ENCODE peak calls at places on chromosome 1, in four cellular contexts. J, N, B and H are unnamed samples.

GRCh38 chr1:82778612-82779011 is 977.9 kb downstream of the ADGRL2 start:
- DNase-seq in J (no peak), B (peak), N (no peak), H (peak)

GRCh38 chr1:11266268-11267074 is 4.1 kb upstream of the MTOR start:
- DNase-seq in J (no peak), N (no peak), B (no peak), H (no peak)

GRCh38 chr1:41611932-41612450 is 127.5 kb upstream of the EDN2 start:
- DNase-seq in J (no peak), N (no peak), B (no peak), H (no peak)

GRCh38 chr1:41629571-41629970 is 145.1 kb upstream of the EDN2 start:
- DNase-seq in B (no peak), J (no peak), N (no peak), H (no peak)

GRCh38 chr1:16145988-16146887 is 9.6 kb downstream of the EPHA2 start:
- DNase-seq in J (no peak), N (no peak), B (peak), H (no peak)

GRCh38 chr1:161200992-161201827 is 957 bp upstream of the NDUFS2 start:
- DNase-seq in N (no peak), J (no peak), B (no peak), H (no peak)

GRCh38 chr1:203038891-203039608 is 12.8 kb downstream of the PPFIA4 start:
- DNase-seq in B (peak), J (no peak), N (no peak), H (peak)

GRCh38 chr1:22139066-22139594 is 3.8 kb downstream of the WNT4 start:
- DNase-seq in N (no peak), J (no peak), B (no peak), H (no peak)

GRCh38 chr1:114702699-114703098 is 7.4 kb upstream of the AMPD1 start:
- DNase-seq in N (no peak), J (no peak), B (no peak), H (no peak)

GRCh38 chr1:232426801-232427200 is 203.1 kb downstream of the SIPA1L2 start:
- DNase-seq in B (no peak), N (no peak), J (no peak), H (no peak)

GRCh38 chr1:17359031-17359430 is 13.0 kb upstream of the PADI6 start:
- DNase-seq in B (peak), J (no peak), N (no peak), H (no peak)

GRCh38 chr1:219188331-219188803 is 14.7 kb downstream of the LYPLAL1 start:
- DNase-seq in B (no peak), J (peak), N (no peak), H (no peak)

GRCh38 chr1:90434460-90434859 is 282.6 kb downstream of the BARHL2 start:
- DNase-seq in J (no peak), B (no peak), N (peak), H (no peak)

GRCh38 chr1:45410850-45411509 is 70.7 kb upstream of the MUTYH start:
- DNase-seq in N (no peak), J (no peak), B (no peak), H (no peak)

GRCh38 chr1:205360166-205360565 is 3.4 kb upstream of the KLHDC8A start:
- DNase-seq in N (no peak), J (no peak), B (no peak), H (no peak)

DNA sequence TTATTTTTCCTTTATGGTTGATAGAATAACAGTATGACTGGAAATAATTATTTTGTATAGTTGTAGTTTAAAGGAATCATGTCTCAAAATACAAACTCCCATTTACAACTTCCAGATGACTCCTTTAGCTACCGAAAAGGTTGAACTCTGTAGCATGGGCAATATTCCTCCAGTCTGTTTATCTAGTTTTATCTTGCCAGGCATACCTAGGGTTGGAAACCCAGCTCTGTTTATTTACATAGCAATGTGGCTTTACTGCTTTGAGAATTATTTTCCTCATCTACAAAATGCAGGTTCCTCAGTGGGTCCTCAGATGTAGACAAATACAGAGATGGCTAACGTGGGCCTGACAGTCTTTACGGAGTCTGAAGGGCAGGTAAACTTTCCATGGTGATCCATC is 51.1 kb downstream of the C8A start:
- DNase-seq in B (no peak), N (no peak), J (no peak), H (no peak)
- TF ChIP-seq JUND in B (no peak), N (no peak), J (no peak), H (no peak)

GRCh38 chr1:158177705-158178450 is 2.8 kb upstream of the CD1D start:
- DNase-seq in B (peak), J (no peak), N (no peak), H (peak)

GRCh38 chr1:158179301-158180041 is 1.2 kb upstream of the CD1D start:
- DNase-seq in N (no peak), J (no peak), B (no peak), H (no peak)

GRCh38 chr1:158176399-158176798 is 4.3 kb upstream of the CD1D start:
- DNase-seq in J (no peak), N (no peak), B (no peak), H (no peak)

GRCh38 chr1:158181577-158181922 is 855 bp downstream of the CD1D start:
- DNase-seq in N (no peak), B (no peak), J (no peak), H (no peak)

DNA sequence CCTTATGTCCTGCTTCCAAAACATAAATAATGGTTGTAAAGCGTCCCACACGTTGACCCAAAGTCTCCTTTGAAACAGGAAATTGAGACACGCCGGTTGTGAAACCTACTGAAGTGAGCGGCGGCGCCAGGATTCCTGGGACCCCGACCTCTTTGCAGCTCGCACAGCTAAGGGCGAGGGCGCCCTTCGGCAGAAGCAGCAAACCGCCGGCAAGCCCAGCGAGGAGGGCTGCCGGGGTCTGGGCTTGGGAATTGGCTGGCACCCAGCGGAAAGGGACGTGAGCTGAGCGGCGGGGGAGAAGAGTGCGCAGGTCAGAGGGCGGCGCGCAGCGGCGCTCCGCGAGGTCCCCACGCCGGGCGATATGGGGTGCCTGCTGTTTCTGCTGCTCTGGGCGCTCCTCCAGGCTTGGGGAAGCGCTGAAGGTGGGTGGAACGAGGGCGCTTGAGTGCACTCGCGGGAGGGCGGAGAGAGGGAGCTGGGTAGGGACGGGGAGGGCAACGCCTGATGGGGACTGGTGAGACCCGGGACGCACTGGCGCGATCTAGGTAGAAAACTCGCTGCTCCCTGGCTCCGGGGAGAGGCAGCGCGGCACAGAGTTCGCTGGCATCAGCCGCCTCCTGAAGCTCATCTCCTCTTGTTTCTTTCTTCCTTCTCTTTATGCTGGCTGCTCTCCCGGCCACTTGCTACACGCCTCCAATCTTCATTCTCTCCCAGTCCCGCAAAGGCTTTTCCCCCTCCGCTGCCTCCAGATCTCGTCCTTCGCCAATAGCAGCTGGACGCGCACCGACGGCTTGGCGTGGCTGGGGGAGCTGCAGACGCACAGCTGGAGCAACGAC is at the start of gene CD1D:
- DNase-seq in B (no peak), N (no peak), J (no peak), H (no peak)
- TF ChIP-seq JUND in B (no peak), N (no peak), J (no peak), H (no peak)

DNA sequence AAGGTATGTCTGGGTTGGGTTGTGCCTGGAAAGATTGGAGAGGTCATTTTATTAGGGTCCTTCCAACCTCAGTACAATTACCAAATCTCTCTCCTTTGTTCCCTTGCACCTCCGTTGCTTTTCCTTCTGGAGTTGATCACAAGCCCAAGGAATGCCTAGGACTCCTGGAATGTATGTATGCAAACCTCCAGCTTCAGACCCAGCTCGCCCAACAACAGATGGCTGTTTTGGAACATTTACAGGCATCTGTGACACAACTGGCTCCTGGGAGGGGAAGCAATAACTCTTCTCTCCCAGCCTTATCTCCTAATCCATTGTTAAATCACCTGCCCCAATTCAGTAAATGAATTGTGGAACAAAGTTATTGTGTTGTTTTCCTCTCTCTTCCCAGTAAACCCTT is 8.3 kb downstream of the TSACC start:
- DNase-seq in N (no peak), J (no peak), B (no peak), H (no peak)
- TF ChIP-seq JUND in N (no peak), J (no peak), B (no peak), H (no peak)

GRCh38 chr1:2253036-2253796 is 25.1 kb downstream of the SKI start:
- DNase-seq in J (no peak), N (no peak), B (no peak), H (no peak)
- TF ChIP-seq JUND in J (no peak), N (no peak), B (no peak), H (no peak)

DNA sequence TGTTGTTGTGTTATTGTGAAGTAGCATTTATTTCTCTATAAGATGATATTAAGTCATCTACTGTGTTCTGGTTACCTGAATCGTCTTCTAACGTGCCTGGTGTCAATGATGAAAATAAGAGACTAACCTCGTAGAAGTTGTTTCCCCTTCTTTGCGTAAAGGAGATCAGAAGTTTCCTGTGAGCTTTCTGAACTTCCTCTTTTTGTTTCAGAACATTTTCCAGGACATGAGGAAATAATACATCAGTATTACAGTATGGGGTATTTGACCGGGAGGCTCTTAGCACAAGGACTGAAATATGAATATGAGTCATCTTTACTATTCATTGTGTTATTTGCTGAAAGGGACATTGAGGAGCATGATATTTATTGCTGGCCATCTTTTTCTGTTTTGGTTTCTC is 1.3 kb downstream of the ST6GALNAC3 start:
- DNase-seq in B (no peak), N (no peak), J (no peak), H (no peak)
- TF ChIP-seq JUND in B (no peak), N (no peak), J (no peak), H (no peak)

DNA sequence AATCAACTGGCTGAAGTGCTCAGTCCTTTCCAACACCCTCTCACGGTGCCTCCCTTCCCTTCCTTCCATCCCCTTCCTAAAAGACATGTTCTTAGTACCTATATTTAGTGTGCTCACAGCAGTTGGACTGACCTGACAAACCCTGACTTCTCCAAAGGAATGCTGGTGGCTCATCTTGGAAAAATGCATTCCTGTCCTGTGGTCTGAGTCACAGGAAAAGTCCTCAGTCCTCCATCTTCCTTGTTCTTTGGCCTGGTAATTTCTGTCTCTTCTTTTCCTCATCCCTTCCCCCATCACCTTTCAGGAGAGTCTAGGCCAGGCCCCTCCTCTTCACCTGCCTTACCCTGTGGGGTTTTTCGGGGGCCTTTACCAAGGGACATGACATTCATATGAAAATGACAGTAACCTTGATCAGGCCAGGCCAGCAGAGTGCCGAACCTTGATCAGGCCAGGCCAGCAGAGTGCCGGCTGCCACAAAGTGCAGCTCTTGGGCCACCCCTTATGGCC is 7.2 kb downstream of the ATP1B1 start:
- DNase-seq in J (no peak), N (peak), B (no peak), H (peak)
- TF ChIP-seq JUND in J (no peak), N (peak), B (no peak), H (no peak)

DNA sequence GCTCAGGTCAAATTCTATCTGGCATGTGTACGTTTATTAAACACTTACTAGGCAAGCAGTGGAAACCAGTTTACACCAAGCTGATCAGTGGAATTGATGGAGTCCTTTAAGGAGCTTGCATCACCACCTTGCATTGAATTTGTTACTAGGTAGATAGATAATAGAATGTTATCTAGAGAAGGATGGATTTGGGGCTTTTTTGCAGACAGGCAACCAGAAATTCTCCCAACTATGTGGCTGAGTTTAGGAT is 44.9 kb downstream of the HHAT start:
- DNase-seq in J (no peak), B (no peak), N (no peak), H (no peak)
- TF ChIP-seq JUND in J (no peak), B (no peak), N (no peak), H (no peak)

DNA sequence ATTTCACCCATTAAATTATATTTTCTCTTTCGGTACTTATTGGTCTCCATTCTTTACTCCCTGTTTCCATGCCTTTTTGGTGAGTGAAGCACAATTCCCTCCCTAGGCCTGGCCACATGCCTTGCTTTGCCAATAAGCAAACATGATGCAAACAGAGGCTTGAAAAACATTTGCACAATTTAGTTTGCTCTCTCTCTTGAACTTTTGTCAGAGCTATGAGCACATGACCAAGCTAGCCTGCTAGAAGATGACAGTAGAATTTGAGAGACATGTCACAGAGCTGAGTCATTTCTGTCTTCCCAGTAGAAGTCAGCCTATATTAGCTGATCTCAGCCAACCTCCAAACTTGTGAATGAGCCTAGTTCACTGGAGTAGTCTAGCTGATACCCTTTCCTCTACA is 24.6 kb downstream of the ANGPTL3 start:
- DNase-seq in B (no peak), J (peak), N (peak), H (no peak)
- TF ChIP-seq JUND in B (peak), J (peak), N (no peak), H (no peak)

DNA sequence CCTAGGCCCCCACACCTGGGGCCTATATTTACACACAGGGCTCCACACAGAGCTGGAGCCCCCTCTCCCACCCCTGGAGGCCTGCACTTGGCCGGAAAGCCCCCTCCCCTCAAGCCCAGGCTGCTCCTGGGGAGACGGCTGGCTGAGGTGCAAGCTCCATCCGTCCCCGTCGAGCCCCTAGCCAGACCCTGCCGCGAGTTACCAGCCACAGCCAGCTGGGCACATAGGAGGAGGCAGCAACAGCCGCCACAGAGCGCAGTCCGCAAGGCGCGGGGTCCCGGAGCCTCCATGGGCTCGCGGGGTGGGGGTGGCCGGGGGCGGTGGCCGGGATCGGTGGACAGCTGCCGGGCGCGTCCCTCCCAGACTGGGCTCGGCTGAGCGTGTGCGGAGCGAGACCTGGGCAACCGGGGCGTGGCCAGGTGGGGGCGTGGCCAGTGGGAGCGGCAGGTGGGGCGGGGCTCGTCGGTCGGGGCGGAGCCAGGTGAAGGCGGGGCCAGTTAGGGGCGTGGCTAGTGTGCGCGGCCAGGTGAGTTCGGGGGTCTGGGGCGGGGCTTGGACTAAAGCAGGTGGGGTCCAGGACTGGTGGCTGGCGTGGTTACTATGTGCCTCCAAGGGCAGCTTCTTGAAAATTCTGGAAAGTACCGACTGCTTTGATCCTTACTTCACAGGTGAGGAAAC is at the start of gene CD164L2:
- DNase-seq in J (no peak), N (no peak), B (peak), H (peak)
- TF ChIP-seq JUND in J (no peak), N (no peak), B (no peak), H (no peak)

DNA sequence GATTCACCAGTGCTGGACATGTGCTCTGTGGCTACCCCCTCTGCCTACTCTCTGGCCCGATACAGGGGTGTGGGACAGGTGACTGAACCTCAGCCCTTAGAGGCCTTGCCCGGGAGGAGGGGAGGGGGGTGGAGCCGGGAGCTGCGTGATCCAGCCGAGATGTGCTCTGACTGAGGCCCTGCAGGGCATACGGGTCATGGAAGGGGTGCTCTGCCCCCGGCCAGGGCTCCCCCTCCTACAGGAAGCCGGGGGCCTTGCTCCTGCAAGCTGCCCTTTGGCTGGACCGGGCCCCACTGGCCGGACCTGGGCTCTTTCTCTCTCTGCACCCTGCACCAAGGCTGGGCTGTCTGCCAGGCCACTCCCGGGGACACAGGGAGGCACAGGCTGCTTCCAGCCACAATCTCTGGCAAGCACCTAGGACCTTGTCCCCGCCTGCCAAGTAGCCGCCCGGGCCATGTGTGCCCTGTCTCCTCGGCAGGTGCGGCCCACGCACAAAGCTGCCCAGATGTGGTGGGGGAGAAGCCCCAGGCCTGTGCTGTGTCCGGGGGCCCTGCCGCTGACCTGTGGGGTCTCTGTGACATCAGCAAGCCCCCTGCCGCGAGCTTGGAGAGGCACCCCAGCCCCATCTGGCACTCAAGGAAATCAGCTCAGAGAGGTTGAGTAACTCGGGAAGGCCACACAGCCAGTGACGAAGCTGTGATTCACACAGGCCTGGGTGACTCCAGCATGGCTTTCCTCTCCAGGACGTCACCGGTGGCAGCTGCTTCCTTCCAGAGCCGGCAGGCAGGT is 1.5 kb downstream of the SCNN1D start:
- DNase-seq in B (peak), J (no peak), N (no peak), H (no peak)
- TF ChIP-seq JUND in B (no peak), J (no peak), N (no peak), H (no peak)